ENCODE peak calls at places on chromosomes 13 and 19, in seven cellular contexts. Q, S, Y, C, N, L and A are unnamed samples. For H3K4me1, the result is how much of the 10 kb centered on the place peaks cover.

GRCh38 chr19:1038995-1039645 is 787 bp upstream of the ABCA7 start:
- DNase-seq in L (no peak), Q (no peak), C (no peak), S (no peak), Y (peak), N (no peak), A (no peak)

GRCh38 chr13:30700364-30700763 is 35.0 kb upstream of the ALOX5AP start:
- DNase-seq in C (no peak), Y (no peak), Q (no peak), L (no peak), S (no peak), N (no peak), A (no peak)

GRCh38 chr13:109096101-109096500 is 466.7 kb downstream of the MYO16 start:
- DNase-seq in Y (no peak), L (no peak), Q (no peak), C (no peak), N (no peak), S (no peak), A (no peak)

GRCh38 chr19:11142528-11143171 is 12.9 kb downstream of the SPC24 start:
- DNase-seq in C (peak), Y (peak), N (peak), S (peak), Q (peak), L (peak), A (peak)

GRCh38 chr13:77980592-77980991 is 62.0 kb upstream of the EDNRB start:
- DNase-seq in Q (no peak), S (no peak), C (peak), Y (no peak), L (no peak), N (no peak), A (no peak)

GRCh38 chr19:8363803-8364771 is at the start of gene ANGPTL4:
- DNase-seq in C (peak), S (peak), L (peak), Q (peak), N (peak), Y (peak), A (peak)

GRCh38 chr19:51018745-51019543 is 565 bp downstream of the KLK10 start:
- DNase-seq in L (no peak), S (no peak), C (peak), N (peak), Y (no peak), Q (no peak), A (no peak)

GRCh38 chr13:24684600-24684998 is 4.4 kb downstream of the ATP12A start:
- DNase-seq in S (no peak), N (no peak), C (no peak), L (no peak), Y (no peak), Q (no peak), A (no peak)

GRCh38 chr13:110560606-110561334 is 752 bp downstream of the RAB20 start:
- DNase-seq in C (peak), N (no peak), S (no peak), L (no peak), Q (no peak), Y (no peak), A (peak)

GRCh38 chr13:69324109-69324886 is 783.3 kb upstream of the ATXN8OS start:
- DNase-seq in Y (no peak), S (no peak), L (peak), C (peak), Q (no peak), N (no peak), A (no peak)

GRCh38 chr13:111922086-111922485 is 144.9 kb upstream of the SOX1 start:
- DNase-seq in S (no peak), L (no peak), Q (no peak), C (no peak), Y (no peak), N (no peak), A (no peak)

GRCh38 chr19:39370735-39371134 is 20.2 kb downstream of the PAF1 start:
- DNase-seq in S (no peak), Q (no peak), N (no peak), C (no peak), L (no peak), Y (no peak), A (no peak)
- H3K27ac ChIP-seq in S (no peak), Q (peak), N (peak), C (no peak), L (no peak), Y (no peak), A (no peak)

GRCh38 chr19:56083668-56084067 is 37.4 kb downstream of the ZNF787 start:
- DNase-seq in N (no peak), C (no peak), Q (no peak), Y (no peak), L (no peak), S (no peak), A (no peak)

GRCh38 chr19:56076413-56076998 is 44.6 kb downstream of the ZNF787 start:
- DNase-seq in L (peak), C (peak), S (peak), Q (no peak), Y (no peak), N (no peak), A (peak)

GRCh38 chr19:56079609-56080008 is 41.5 kb downstream of the ZNF787 start:
- DNase-seq in Y (no peak), N (no peak), L (no peak), C (no peak), S (no peak), Q (no peak), A (no peak)

GRCh38 chr19:56084835-56085536 is 36.1 kb downstream of the ZNF787 start:
- DNase-seq in C (no peak), N (peak), S (no peak), Q (no peak), Y (no peak), L (no peak), A (no peak)

DNA sequence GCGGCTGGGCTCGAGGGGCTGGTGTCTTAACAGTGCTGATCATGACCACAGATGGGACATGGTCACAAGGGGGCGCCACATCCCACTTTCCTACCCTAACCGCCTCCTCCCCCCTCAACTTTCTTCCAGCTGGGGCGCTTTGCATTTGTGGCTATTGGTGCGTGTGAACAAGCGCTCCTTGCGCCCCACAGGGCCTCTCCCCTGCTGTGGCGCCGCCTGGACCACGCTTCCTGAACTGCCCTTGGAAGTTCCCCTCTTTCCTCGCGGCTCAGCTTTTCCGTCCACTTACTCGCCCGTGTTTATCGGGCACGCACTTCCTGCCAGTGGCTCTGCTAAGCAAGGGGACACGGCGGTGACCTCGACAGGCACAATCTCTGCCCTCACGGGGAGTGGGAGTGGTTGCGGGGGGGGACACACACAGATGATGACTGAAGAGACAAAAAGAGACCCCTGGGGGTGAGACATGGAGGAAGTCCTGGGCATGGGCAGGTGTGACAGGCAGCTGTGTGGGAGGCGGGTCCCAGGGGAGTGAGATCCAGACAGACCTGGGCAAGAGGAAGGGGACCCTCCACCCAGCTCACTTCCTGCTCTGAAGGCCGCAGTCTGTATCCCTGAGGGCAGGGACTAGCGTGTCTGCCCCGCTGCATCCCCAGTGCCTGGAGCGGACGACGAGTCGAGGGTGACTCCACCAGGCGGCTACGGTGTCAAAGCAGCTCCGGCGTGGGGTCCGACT is 40.3 kb downstream of the ZNF787 start:
- DNase-seq in Y (peak), L (peak), S (peak), C (peak), Q (peak), N (peak), A (peak)
- TF ChIP-seq CTCF in Y (peak), L (peak), S (peak), C (peak), Q (peak), N (peak), A (peak)

DNA sequence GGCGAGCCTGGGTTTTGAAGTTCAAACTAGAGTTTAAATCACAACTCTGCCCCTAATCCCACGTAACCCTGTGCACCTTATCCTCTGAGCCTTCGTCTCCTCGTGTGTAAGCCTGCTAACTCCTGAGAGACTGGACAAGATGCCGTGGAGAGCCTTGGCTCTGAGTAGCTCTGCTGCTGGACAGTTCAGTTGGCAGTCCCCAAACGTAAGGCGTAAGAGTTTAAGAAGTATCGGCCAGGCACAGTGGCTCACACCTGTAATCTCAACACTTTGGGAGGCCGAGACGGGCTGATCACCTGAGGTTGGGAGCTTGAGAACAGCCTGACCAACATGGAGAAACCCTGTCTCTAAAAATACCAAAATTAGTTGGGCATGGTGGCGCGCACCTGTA is 4.7 kb upstream of the CD79A start:
- DNase-seq in Y (no peak), N (no peak), Q (no peak), S (no peak), L (no peak), C (no peak), A (no peak)
- H3K4me1 ChIP-seq in Y (under half), N (under half), Q (under half), S (under half), L (under half), C (under half), A (under half)

GRCh38 chr19:37975596-37976515 is 68.8 kb downstream of the SIPA1L3 start:
- DNase-seq in L (no peak), Q (no peak), Y (no peak), N (no peak), S (no peak), C (no peak), A (no peak)
- H3K27ac ChIP-seq in L (no peak), Q (no peak), Y (no peak), N (no peak), S (no peak), C (no peak), A (no peak)